ENCODE peak calls at places on chromosomes 5 and 9, in five cellular contexts. U is fibroblast of pulmonary artery, P is pancreas, S is cardiac fibroblast, F is lung. Q is an unnamed sample.

GRCh38 chr9:125949247-125949646 is 202.1 kb downstream of the PBX3 start:
- DNase-seq in S (no peak), F (no peak), P (no peak), U (no peak), Q (no peak)

GRCh38 chr5:5494489-5495402 is 72.3 kb downstream of the ICE1 start:
- DNase-seq in F (peak), P (peak), S (peak), U (peak), Q (peak)

GRCh38 chr9:117412006-117412715 is 2.7 kb downstream of the ASTN2 start:
- DNase-seq in F (no peak), U (no peak), S (no peak), P (peak), Q (no peak)

GRCh38 chr9:2613730-2614271 is 7.8 kb upstream of the VLDLR start:
- DNase-seq in S (no peak), F (no peak), U (no peak), P (peak), Q (no peak)

GRCh38 chr9:113967380-113967779 is 91.3 kb downstream of the ZNF618 start:
- DNase-seq in S (no peak), F (no peak), U (no peak), P (no peak), Q (no peak)

GRCh38 chr5:31273161-31273560 is 79.7 kb downstream of the CDH6 start:
- DNase-seq in F (no peak), P (no peak), S (peak), U (no peak), Q (peak)

GRCh38 chr9:17528859-17529258 is 50.0 kb upstream of the SH3GL2 start:
- DNase-seq in F (no peak), P (no peak), S (peak), U (peak), Q (peak)

GRCh38 chr9:2559212-2560152 is 62.1 kb upstream of the VLDLR start:
- DNase-seq in P (peak), S (peak), U (peak), F (peak), Q (peak)

GRCh38 chr5:107894361-107894760 is 223.6 kb upstream of the EFNA5 start:
- DNase-seq in P (no peak), F (no peak), U (peak), S (peak), Q (peak)

GRCh38 chr5:104800440-104801048 is 1238.0 kb upstream of the NUDT12 start:
- DNase-seq in U (no peak), S (peak), F (no peak), P (peak), Q (no peak)

GRCh38 chr9:109150925-109151547 is 16.0 kb downstream of the FRRS1L start:
- DNase-seq in U (no peak), F (no peak), P (peak), S (no peak), Q (no peak)

GRCh38 chr9:137311171-137311970 is 9.3 kb upstream of the NRARP start:
- DNase-seq in P (peak), F (no peak), U (peak), S (peak), Q (no peak)

GRCh38 chr5:141100243-141100805 is at the start of gene PCDHB3:
- DNase-seq in F (no peak), S (peak), P (no peak), U (peak), Q (peak)
- TF ChIP-seq CTCF in F (no peak), S (no peak), P (no peak), U (no peak), Q (no peak)

GRCh38 chr5:36066001-36066539 is 612 bp downstream of the UGT3A2 start:
- DNase-seq in F (no peak), P (no peak), U (no peak), S (no peak), Q (no peak)
- H3K4me3 ChIP-seq in F (no peak), P (no peak), U (no peak), S (no peak), Q (no peak)

GRCh38 chr5:178590141-178590923 is at the start of gene COL23A1:
- DNase-seq in P (no peak), F (peak), S (peak), U (peak), Q (peak)
- TF ChIP-seq CTCF in P (peak), F (peak), S (peak), U (peak), Q (peak)

DNA sequence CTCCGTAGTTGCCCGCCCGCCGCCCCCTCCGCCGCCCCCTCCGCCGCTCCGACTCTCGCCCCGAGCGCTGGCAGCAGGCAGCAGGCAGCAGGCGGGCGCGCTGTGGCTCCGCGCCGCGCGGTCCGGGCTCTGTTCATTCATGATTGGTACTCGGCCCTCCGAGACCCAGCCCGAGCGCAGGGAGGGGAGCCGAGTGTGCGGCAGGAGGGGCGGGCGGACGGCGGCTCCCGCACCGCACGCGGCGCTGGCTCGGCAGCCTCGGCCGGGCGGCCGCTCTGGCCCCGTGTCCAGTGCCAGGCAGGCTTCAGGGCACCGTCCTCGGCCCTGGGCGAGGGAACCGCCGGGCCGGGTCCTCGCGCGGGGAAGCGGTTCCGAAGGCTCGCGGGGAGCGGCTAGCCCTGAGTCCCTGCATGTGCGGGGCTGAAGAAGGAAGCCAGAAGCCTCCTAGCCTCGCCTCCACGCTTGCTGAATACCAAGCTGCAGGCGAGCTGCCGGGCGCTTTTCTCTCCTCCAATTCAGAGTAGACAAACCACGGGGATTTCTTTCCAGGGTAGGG is at the start of gene KCNIP1:
- DNase-seq in F (no peak), S (no peak), P (peak), U (no peak), Q (no peak)
- H3K4me3 ChIP-seq in F (no peak), S (no peak), P (peak), U (no peak), Q (no peak)

DNA sequence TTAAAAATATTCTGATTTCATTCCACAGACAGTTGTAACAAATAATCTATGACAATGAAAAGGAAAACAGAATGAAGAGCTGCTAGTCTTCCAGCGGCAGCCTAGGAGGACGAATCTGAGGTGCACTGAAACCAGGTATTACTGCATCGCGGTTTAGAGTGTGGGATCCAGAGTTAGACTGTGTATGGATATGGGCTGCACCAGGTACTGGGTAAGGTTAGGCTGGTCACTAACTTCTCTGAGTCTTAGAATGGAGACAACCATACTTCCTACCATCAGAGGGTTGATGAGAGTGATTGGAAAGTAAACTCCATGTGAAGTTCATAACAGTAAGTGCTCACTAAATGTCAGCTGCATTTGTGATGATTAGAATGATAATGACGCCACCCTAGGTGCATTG is 158.7 kb downstream of the MYO10 start:
- DNase-seq in P (no peak), F (no peak), S (no peak), U (no peak), Q (no peak)
- TF ChIP-seq CTCF in P (no peak), F (no peak), S (no peak), U (no peak), Q (no peak)

Q was measured in fibroblast of the aortic adventitia.